ENCODE peak calls at places on chromosomes 1 and 21, in five cellular contexts. L is NCI-H1092, Z is AG04450, C is amniotic stem cell, F is hepatocyte. E is an unnamed sample.
A peak's percentile ranks its signal among the peaks of the same experiment; 100 is the strongest.

GRCh38 chr1:91555821-91556531 is 55.3 kb downstream of the CDC7 start:
- DNase-seq in C (peak; percentile 67), Z (peak; percentile 61), F (peak; percentile 41), L (no peak), E (no peak)

GRCh38 chr1:224784606-224785328 is 144.7 kb upstream of the DNAH14 start:
- DNase-seq in C (no peak), L (no peak), Z (peak; percentile 16), F (no peak), E (no peak)

GRCh38 chr1:58844176-58844575 is 60.3 kb upstream of the JUN start:
- DNase-seq in L (no peak), F (no peak), Z (no peak), C (no peak), E (no peak)

GRCh38 chr1:6205849-6206845 is at the start of gene RNF207:
- DNase-seq in C (peak; percentile 47), F (peak; percentile 91), L (no peak), Z (no peak), E (no peak)

GRCh38 chr1:161200421-161200991 is 1.7 kb upstream of the ADAMTS4 start:
- DNase-seq in F (no peak), L (no peak), C (no peak), Z (no peak), E (no peak)

GRCh38 chr21:34282223-34282622 is 81.6 kb upstream of the KCNE2 start:
- DNase-seq in Z (no peak), C (no peak), L (no peak), F (no peak), E (no peak)

GRCh38 chr21:45487891-45488600 is 54.2 kb downstream of the SLC19A1 start:
- DNase-seq in C (no peak), F (no peak), Z (no peak), L (no peak), E (no peak)

GRCh38 chr1:3669421-3669821 is 17.1 kb downstream of the TP73 start:
- DNase-seq in Z (no peak), C (no peak), F (no peak), L (no peak), E (no peak)

GRCh38 chr1:184393924-184394323 is 7.1 kb downstream of the C1orf21 start:
- DNase-seq in Z (no peak), L (no peak), F (no peak), C (no peak), E (no peak)

GRCh38 chr1:203406446-203407045 is 55.6 kb upstream of the FMOD start:
- DNase-seq in L (no peak), C (no peak), F (no peak), Z (no peak), E (no peak)

GRCh38 chr1:182601926-182602325 is 2.3 kb downstream of the RGS16 start:
- DNase-seq in C (no peak), L (no peak), F (no peak), Z (no peak), E (no peak)

GRCh38 chr1:231750296-231750695 is 123.7 kb downstream of the DISC1 start:
- DNase-seq in C (no peak), L (no peak), Z (no peak), F (no peak), E (no peak)

GRCh38 chr1:94942171-94943128 is 15.5 kb upstream of the CNN3 start:
- DNase-seq in Z (no peak), L (no peak), F (no peak), C (no peak), E (no peak)

GRCh38 chr1:232462200-232462599 is 167.7 kb downstream of the SIPA1L2 start:
- DNase-seq in L (no peak), F (peak; percentile 23), C (no peak), Z (no peak), E (no peak)

GRCh38 chr1:101040666-101041065 is 15.1 kb upstream of the DPH5 start:
- DNase-seq in Z (no peak), F (no peak), C (no peak), L (no peak), E (no peak)

GRCh38 chr1:176338897-176339296 is 124.1 kb upstream of the PAPPA2 start:
- DNase-seq in F (no peak), C (no peak), Z (no peak), L (no peak), E (no peak)

E was measured in HFF-Myc.